ENCODE peak calls at places on chromosomes 16 and 17, in four cellular contexts. One of them, this sample, is unnamed.

GRCh38 chr16:83458612-83459011 is 349.2 kb upstream of the HSBP1 start:
- DNase-seq in dorsolateral prefrontal cortex: peak; percentile 25
- DNase-seq in tibial artery: no peak
- DNase-seq in brain microvascular endothelial cell: peak; percentile 96
- DNase-seq in this sample: no peak

GRCh38 chr16:4679854-4680636 is 13.3 kb upstream of the NUDT16L1 start:
- DNase-seq in tibial artery: peak; percentile 80
- DNase-seq in dorsolateral prefrontal cortex: peak; percentile 56
- DNase-seq in brain microvascular endothelial cell: no peak
- DNase-seq in this sample: no peak

GRCh38 chr16:30104492-30104891 is 8.5 kb upstream of the YPEL3 start:
- DNase-seq in tibial artery: no peak
- DNase-seq in dorsolateral prefrontal cortex: no peak
- DNase-seq in brain microvascular endothelial cell: no peak
- DNase-seq in this sample: no peak

GRCh38 chr17:7497228-7497627 is 13.1 kb downstream of the POLR2A start:
- DNase-seq in tibial artery: peak; percentile 51
- DNase-seq in dorsolateral prefrontal cortex: no peak
- DNase-seq in brain microvascular endothelial cell: no peak
- DNase-seq in this sample: no peak

GRCh38 chr16:35561346-35561745 is 2101.9 kb downstream of the TP53TG3F start:
- DNase-seq in brain microvascular endothelial cell: no peak
- DNase-seq in dorsolateral prefrontal cortex: no peak
- DNase-seq in tibial artery: no peak
- DNase-seq in this sample: no peak

GRCh38 chr16:19505600-19506303 is 16.1 kb downstream of the GDE1 start:
- DNase-seq in dorsolateral prefrontal cortex: no peak
- DNase-seq in brain microvascular endothelial cell: peak; percentile 74
- DNase-seq in tibial artery: no peak
- DNase-seq in this sample: no peak

GRCh38 chr16:85659805-85660511 is 28.8 kb downstream of the GINS2 start:
- DNase-seq in dorsolateral prefrontal cortex: peak; percentile 79
- DNase-seq in tibial artery: peak; percentile 61
- DNase-seq in brain microvascular endothelial cell: peak; percentile 65
- DNase-seq in this sample: no peak

GRCh38 chr16:4936991-4937781 is at the start of gene PPL:
- DNase-seq in tibial artery: peak; percentile 82
- DNase-seq in dorsolateral prefrontal cortex: no peak
- DNase-seq in brain microvascular endothelial cell: no peak
- DNase-seq in this sample: no peak

GRCh38 chr17:42428141-42428944 is 5.3 kb upstream of the CAVIN1 start:
- DNase-seq in dorsolateral prefrontal cortex: peak; percentile 80
- DNase-seq in tibial artery: no peak
- DNase-seq in brain microvascular endothelial cell: peak; percentile 95
- DNase-seq in this sample: peak; percentile 93

GRCh38 chr16:31476305-31477219 is 4.6 kb downstream of the TGFB1I1 start:
- DNase-seq in dorsolateral prefrontal cortex: no peak
- DNase-seq in brain microvascular endothelial cell: no peak
- DNase-seq in tibial artery: peak; percentile 81
- DNase-seq in this sample: no peak

GRCh38 chr17:44557653-44558285 is 485 bp downstream of the FZD2 start:
- DNase-seq in brain microvascular endothelial cell: peak; percentile 55
- DNase-seq in dorsolateral prefrontal cortex: peak; percentile 18
- DNase-seq in tibial artery: peak; percentile 69
- DNase-seq in this sample: no peak

DNA sequence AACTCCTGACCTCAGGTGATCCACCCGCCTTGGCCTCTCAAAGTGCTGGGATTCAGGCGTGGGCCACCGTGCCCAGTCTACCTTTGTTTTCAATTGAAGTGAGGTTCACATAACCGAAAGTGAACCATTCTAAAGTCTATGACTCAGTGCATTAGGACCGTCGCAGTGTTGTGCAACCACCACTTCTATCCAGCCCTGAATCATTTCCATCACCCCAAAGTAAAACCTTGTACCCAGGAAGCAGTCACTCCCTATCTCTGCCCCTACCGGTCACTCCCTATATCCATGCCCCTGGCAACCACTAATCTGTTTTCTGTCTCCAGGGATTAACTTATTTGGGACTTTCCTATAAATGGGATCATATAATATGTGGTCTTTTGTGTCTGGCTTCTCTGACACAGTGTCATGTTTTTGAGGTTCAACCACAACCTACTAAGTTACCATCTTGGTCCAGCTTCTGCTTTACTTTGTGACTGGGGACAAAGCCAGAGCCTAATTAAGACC is 28.3 kb upstream of the CDC42EP4 start:
- DNase-seq in brain microvascular endothelial cell: peak; percentile 90
- DNase-seq in tibial artery: peak; percentile 81
- DNase-seq in dorsolateral prefrontal cortex: no peak
- DNase-seq in this sample: peak; percentile 87
- TF ChIP-seq CTCF in brain microvascular endothelial cell: peak; percentile 61
- TF ChIP-seq CTCF in tibial artery: peak; percentile 18
- TF ChIP-seq CTCF in dorsolateral prefrontal cortex: no peak
- TF ChIP-seq CTCF in this sample: peak; percentile 60

GRCh38 chr16:21628772-21629171 is 23.6 kb downstream of the IGSF6 start:
- DNase-seq in dorsolateral prefrontal cortex: no peak
- DNase-seq in tibial artery: no peak
- DNase-seq in brain microvascular endothelial cell: peak; percentile 69
- DNase-seq in this sample: no peak

GRCh38 chr16:21625026-21625425 is 25.6 kb downstream of the METTL9 start:
- DNase-seq in tibial artery: no peak
- DNase-seq in brain microvascular endothelial cell: no peak
- DNase-seq in dorsolateral prefrontal cortex: no peak
- DNase-seq in this sample: no peak

GRCh38 chr16:21626659-21627277 is 25.6 kb downstream of the IGSF6 start:
- DNase-seq in tibial artery: no peak
- DNase-seq in dorsolateral prefrontal cortex: no peak
- DNase-seq in brain microvascular endothelial cell: peak; percentile 84
- DNase-seq in this sample: peak; percentile 92

GRCh38 chr16:21622545-21622944 is 23.2 kb downstream of the METTL9 start:
- DNase-seq in tibial artery: no peak
- DNase-seq in brain microvascular endothelial cell: no peak
- DNase-seq in dorsolateral prefrontal cortex: no peak
- DNase-seq in this sample: no peak

GRCh38 chr16:21628196-21628726 is 24.1 kb downstream of the IGSF6 start:
- DNase-seq in brain microvascular endothelial cell: no peak
- DNase-seq in dorsolateral prefrontal cortex: no peak
- DNase-seq in tibial artery: no peak
- DNase-seq in this sample: no peak
- H3K4me3 ChIP-seq in brain microvascular endothelial cell: no peak overlapping the region
- H3K4me3 ChIP-seq in dorsolateral prefrontal cortex: no peak overlapping the region
- H3K4me3 ChIP-seq in tibial artery: no peak overlapping the region
- H3K4me3 ChIP-seq in this sample: no peak overlapping the region

GRCh38 chr17:81100668-81101067 is 64.6 kb upstream of the PVALEF start:
- DNase-seq in dorsolateral prefrontal cortex: no peak
- DNase-seq in brain microvascular endothelial cell: no peak
- DNase-seq in tibial artery: no peak
- DNase-seq in this sample: no peak

GRCh38 chr17:81102352-81102751 is 63.0 kb upstream of the PVALEF start:
- DNase-seq in dorsolateral prefrontal cortex: no peak
- DNase-seq in brain microvascular endothelial cell: no peak
- DNase-seq in tibial artery: no peak
- DNase-seq in this sample: no peak

GRCh38 chr17:81103379-81103778 is 61.9 kb upstream of the PVALEF start:
- DNase-seq in tibial artery: no peak
- DNase-seq in brain microvascular endothelial cell: no peak
- DNase-seq in dorsolateral prefrontal cortex: no peak
- DNase-seq in this sample: no peak

GRCh38 chr17:81102869-81103268 is 62.4 kb upstream of the PVALEF start:
- DNase-seq in brain microvascular endothelial cell: no peak
- DNase-seq in tibial artery: no peak
- DNase-seq in dorsolateral prefrontal cortex: no peak
- DNase-seq in this sample: no peak

DNA sequence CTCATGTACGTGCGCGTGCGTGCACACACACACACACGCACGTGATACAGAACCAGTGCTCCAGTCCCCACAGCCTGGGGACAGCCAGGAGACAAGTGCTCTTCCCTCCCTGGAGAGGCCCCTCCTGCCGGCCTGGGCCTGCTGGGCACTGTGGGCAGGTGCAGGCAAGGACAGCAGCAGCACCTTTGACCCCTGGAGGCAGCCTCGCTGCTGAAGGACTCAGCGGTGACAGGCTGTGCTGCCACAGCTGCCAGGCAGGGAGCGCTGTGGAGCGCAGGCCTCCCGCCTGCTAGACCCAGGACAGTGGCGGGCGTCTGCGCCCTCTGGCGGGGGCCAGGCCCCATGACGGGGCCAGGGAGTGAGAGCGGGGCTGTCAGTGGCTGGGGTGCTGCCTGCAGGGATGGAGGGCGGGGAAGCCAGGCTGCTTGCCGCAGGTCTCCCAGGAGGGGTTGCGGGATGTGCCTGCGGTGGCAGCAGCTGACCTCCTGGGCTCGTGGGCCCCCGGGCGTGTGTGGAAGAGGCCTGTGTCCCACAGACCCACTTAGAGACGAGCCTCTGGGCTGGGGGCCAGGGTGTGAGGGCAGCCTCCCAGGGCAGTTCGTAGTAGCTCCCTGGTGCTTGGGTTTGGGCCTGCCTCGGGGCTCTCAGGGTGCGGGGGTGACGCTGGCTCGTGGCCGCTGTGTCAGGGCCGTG is 63.5 kb upstream of the PVALEF start:
- DNase-seq in dorsolateral prefrontal cortex: peak; percentile 74
- DNase-seq in brain microvascular endothelial cell: peak; percentile 64
- DNase-seq in tibial artery: peak; percentile 85
- DNase-seq in this sample: no peak
- TF ChIP-seq CTCF in dorsolateral prefrontal cortex: peak; percentile 100
- TF ChIP-seq CTCF in brain microvascular endothelial cell: peak; percentile 100
- TF ChIP-seq CTCF in tibial artery: peak; percentile 100
- TF ChIP-seq CTCF in this sample: peak; percentile 100

DNA sequence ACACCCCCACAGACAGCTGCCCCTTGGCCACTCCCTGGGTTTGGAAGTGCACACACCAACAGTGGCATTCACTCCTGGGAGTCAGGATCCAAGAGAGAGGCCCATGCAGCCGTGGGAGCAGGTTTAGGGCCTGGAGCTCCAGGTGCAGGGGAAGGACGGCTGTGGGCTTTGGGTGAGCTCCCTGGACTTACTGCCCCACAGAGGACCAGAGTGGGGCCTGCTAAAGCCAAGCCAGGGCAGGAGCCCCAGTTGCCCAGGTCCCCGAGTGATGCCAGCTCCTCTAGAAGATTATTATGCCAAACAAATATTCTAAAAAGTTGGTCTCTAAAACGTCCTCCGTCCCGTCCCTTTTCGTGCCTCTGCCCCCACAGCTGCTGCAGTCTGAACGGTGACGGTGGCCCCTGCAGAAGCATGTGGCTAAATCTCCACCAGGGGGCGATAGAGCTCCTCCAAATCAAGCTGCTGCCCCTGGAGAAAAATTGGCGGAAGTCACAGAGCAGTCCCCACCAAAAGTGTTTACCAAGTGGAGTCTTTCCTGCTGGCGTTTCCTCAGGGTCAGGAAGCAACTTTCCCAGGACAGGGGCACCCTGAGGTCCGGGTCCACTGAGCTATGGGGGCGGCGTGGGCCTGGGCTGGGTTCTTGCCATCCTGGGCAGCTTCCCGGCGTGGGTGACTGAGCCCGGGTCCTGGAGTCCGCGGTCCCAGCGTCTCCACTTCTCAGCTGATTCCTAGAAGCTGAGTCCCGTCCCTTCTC is 4.2 kb downstream of the ARMC7 start:
- DNase-seq in tibial artery: peak; percentile 92
- DNase-seq in dorsolateral prefrontal cortex: peak; percentile 92
- DNase-seq in brain microvascular endothelial cell: peak; percentile 82
- DNase-seq in this sample: peak; percentile 79
- H3K4me3 ChIP-seq in tibial artery: peak overlapping the region; percentile 62
- H3K4me3 ChIP-seq in dorsolateral prefrontal cortex: peak overlapping the region; percentile 58
- H3K4me3 ChIP-seq in brain microvascular endothelial cell: peak overlapping the region; percentile 61
- H3K4me3 ChIP-seq in this sample: peak overlapping the region; percentile 42

GRCh38 chr16:75433732-75434413 is 570 bp upstream of the CFDP1 start:
- DNase-seq in brain microvascular endothelial cell: peak; percentile 95
- DNase-seq in tibial artery: peak; percentile 87
- DNase-seq in dorsolateral prefrontal cortex: peak; percentile 79
- DNase-seq in this sample: peak; percentile 79

GRCh38 chr16:75429621-75430403 is 3.5 kb downstream of the CFDP1 start:
- DNase-seq in brain microvascular endothelial cell: no peak
- DNase-seq in dorsolateral prefrontal cortex: no peak
- DNase-seq in tibial artery: no peak
- DNase-seq in this sample: no peak

DNA sequence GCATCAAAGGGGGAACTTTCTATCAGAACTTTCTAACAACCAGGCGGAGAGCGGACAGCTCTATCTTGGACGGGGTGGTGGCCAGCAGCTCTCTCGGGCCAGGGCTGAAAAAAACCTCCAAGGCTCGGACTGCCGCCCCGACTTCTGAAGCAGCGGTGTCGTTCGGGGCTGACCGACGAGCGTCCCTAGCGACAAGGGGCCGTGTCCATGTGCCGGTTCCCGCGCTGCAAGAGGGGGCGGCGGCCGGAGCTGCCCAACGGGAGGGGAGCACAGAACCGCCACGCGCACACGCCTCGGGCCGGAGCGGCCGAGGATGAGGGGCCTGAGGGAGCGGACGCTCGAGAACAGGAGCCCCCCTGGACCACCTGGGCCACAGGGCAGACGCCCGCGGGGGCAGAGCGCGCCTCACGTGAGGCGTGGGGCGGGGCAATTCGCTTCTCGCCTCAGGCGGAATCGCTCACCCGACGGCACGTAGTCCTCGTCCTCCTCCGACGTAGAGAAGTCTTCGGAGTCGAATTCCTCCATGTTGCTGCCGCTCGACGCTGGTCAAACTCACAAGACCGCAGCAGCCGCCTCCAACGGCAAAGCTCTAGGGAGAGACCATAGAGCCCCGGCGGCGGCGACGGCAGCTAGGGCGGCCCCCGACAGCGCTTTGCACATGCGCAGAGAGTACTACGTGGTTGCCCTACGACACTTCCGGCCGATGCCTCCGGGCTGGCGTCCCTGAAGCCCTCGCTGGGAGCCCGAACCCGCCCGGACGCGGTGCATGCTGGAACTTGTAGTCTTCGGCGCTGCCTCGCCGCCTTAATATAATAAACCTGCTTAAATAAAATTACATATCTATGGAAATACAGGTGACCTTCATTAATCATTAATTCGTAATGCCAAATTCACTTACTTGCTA is at the start of gene CFDP1:
- DNase-seq in brain microvascular endothelial cell: peak; percentile 89
- DNase-seq in dorsolateral prefrontal cortex: peak; percentile 95
- DNase-seq in tibial artery: peak; percentile 98
- DNase-seq in this sample: peak; percentile 85
- TF ChIP-seq CTCF in brain microvascular endothelial cell: no peak
- TF ChIP-seq CTCF in dorsolateral prefrontal cortex: peak; percentile 59
- TF ChIP-seq CTCF in tibial artery: no peak
- TF ChIP-seq CTCF in this sample: no peak

GRCh38 chr16:21233521-21234150 is at the start of gene ANKS4B:
- DNase-seq in brain microvascular endothelial cell: no peak
- DNase-seq in tibial artery: no peak
- DNase-seq in dorsolateral prefrontal cortex: no peak
- DNase-seq in this sample: no peak
- H3K4me3 ChIP-seq in brain microvascular endothelial cell: no peak within 1 kb of the TSS
- H3K4me3 ChIP-seq in tibial artery: no peak within 1 kb of the TSS
- H3K4me3 ChIP-seq in dorsolateral prefrontal cortex: no peak within 1 kb of the TSS
- H3K4me3 ChIP-seq in this sample: no peak within 1 kb of the TSS